ENCODE peak calls at places on chromosome 5, in four cellular contexts. G is HepG2, I is GM12878, A is K562. Z is an unnamed sample.

GRCh38 chr5:137300411-137301240 is 198.5 kb downstream of the SPOCK1 start:
- DNase-seq in I (no peak), G (no peak), A (no peak), Z (no peak)

GRCh38 chr5:138438724-138439536 is at the start of gene REEP2:
- DNase-seq in A (peak; percentile 92), G (no peak), I (no peak), Z (peak; percentile 74)

GRCh38 chr5:93581738-93582414 is 857 bp upstream of the NR2F1-AS1 start:
- DNase-seq in A (no peak), I (no peak), G (peak; percentile 41), Z (no peak)

GRCh38 chr5:89572696-89573095 is 689.7 kb upstream of the MEF2C start:
- DNase-seq in A (no peak), I (no peak), G (no peak), Z (no peak)

GRCh38 chr5:122121782-122122465 is 7.4 kb upstream of the ZNF474 start:
- DNase-seq in I (no peak), G (no peak), A (peak; percentile 24), Z (no peak)

GRCh38 chr5:81428446-81428845 is 34.5 kb upstream of the ACOT12 start:
- DNase-seq in G (no peak), A (no peak), I (no peak), Z (no peak)

GRCh38 chr5:140165101-140165920 is 9.7 kb upstream of the CYSTM1 start:
- DNase-seq in A (peak; percentile 53), G (no peak), I (no peak), Z (no peak)

GRCh38 chr5:169876376-169876775 is 103.9 kb downstream of the INSYN2B start:
- DNase-seq in G (no peak), A (no peak), I (no peak), Z (no peak)

GRCh38 chr5:26439121-26439520 is 599.3 kb downstream of the CDH9 start:
- DNase-seq in A (no peak), I (no peak), G (no peak), Z (no peak)

GRCh38 chr5:33330416-33330815 is 110.3 kb upstream of the TARS1 start:
- DNase-seq in I (no peak), G (no peak), A (no peak), Z (no peak)

GRCh38 chr5:143401253-143401845 is 2.1 kb downstream of the NR3C1 start:
- DNase-seq in I (no peak), G (peak; percentile 16), A (no peak), Z (no peak)

GRCh38 chr5:83341815-83342334 is 129.7 kb upstream of the VCAN start:
- DNase-seq in G (no peak), I (no peak), A (no peak), Z (no peak)

GRCh38 chr5:80481019-80481893 is 6.6 kb upstream of the FAM151B start:
- DNase-seq in G (peak; percentile 67), I (peak; percentile 27), A (peak; percentile 45), Z (peak; percentile 34)

GRCh38 chr5:68459500-68460139 is 244.1 kb downstream of the PIK3R1 start:
- DNase-seq in A (no peak), I (no peak), G (peak; percentile 16), Z (no peak)

GRCh38 chr5:151686673-151687378 is at the start of gene SPARC:
- DNase-seq in A (no peak), I (no peak), G (no peak), Z (peak; percentile 78)

GRCh38 chr5:5270958-5271605 is 131.0 kb downstream of the ADAMTS16 start:
- DNase-seq in A (no peak), I (no peak), G (peak; percentile 6), Z (peak; percentile 74)

GRCh38 chr5:126462239-126463014 is 39.2 kb downstream of the GRAMD2B start:
- DNase-seq in A (no peak), G (no peak), I (no peak), Z (no peak)

GRCh38 chr5:139654464-139654863 is 6.3 kb downstream of the CXXC5 start:
- DNase-seq in G (no peak), A (no peak), I (no peak), Z (no peak)

GRCh38 chr5:138949988-138950387 is 74.9 kb upstream of the LRRTM2 start:
- DNase-seq in G (no peak), I (no peak), A (no peak), Z (no peak)

GRCh38 chr5:125928663-125929062 is 494.5 kb upstream of the GRAMD2B start:
- DNase-seq in A (no peak), I (peak; percentile 11), G (no peak), Z (no peak)

GRCh38 chr5:45774528-45774927 is 78.3 kb upstream of the HCN1 start:
- DNase-seq in A (no peak), G (no peak), I (no peak), Z (no peak)

GRCh38 chr5:59769041-59769360 is 124.5 kb downstream of the PDE4D start:
- DNase-seq in I (no peak), G (no peak), A (no peak), Z (no peak)

GRCh38 chr5:72066658-72067057 is 40.6 kb upstream of the MAP1B start:
- DNase-seq in A (no peak), G (no peak), I (no peak), Z (no peak)

GRCh38 chr5:39440964-39441363 is 16.2 kb upstream of the DAB2 start:
- DNase-seq in G (no peak), I (no peak), A (no peak), Z (no peak)

GRCh38 chr5:26148569-26149107 is 889.7 kb downstream of the CDH9 start:
- DNase-seq in I (no peak), G (no peak), A (no peak), Z (peak; percentile 24)

GRCh38 chr5:55232194-55232984 is 1.0 kb downstream of the CCNO start:
- DNase-seq in I (no peak), A (peak; percentile 11), G (no peak), Z (peak; percentile 72)

GRCh38 chr5:55232985-55233928 is at the start of gene CCNO:
- DNase-seq in I (no peak), G (peak; percentile 18), A (peak; percentile 85), Z (peak; percentile 84)

GRCh38 chr5:55230086-55230629 is 3.0 kb upstream of the MCIDAS start:
- DNase-seq in A (no peak), G (no peak), I (no peak), Z (no peak)

GRCh38 chr5:55231029-55231475 is 2.4 kb downstream of the CCNO start:
- DNase-seq in A (no peak), I (no peak), G (no peak), Z (no peak)

DNA sequence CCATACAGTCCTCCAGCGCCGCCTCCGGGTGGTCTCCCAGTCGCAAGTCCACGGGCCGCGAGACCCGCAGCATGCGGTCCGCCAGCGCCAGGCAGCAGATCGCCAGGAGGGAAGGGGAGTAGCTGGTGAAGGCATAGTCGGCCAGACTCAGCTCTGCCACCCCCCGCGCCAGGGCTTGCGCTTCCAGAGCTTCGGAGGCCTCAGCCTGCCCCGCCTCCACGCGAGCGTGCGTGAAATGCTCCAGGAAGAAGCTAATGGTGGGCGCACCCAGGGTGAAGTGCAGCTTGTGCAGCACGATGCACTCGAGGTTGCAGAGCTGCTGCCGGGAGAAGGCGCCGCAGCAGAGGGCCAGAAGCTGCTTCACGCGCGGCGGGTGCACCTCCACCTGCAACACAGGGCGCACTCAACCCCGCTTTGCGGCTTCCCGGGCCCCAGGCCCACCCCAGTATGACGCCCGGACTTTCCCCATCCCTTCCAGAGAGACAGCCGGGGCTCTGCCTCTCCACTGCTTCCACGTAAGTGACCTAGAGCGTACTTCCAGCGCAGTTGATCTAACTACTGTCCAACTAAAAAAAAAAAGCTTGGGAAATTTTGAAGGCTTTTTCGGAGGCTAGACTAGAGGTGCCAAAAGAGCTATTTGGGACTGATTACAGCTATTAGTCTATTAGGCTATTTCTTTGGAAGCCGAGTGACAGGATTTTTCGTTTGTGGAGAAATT is 1.8 kb downstream of the CCNO start:
- DNase-seq in I (no peak), A (no peak), G (no peak), Z (peak; percentile 24)
- TF ChIP-seq TCF7 in I (no peak), A (no peak), G (no peak), Z (no peak)

GRCh38 chr5:107461770-107462169 is 209.0 kb downstream of the EFNA5 start:
- DNase-seq in I (no peak), A (no peak), G (no peak), Z (no peak)
- TF ChIP-seq NR2C2 in I (no peak), A (no peak), G (no peak), Z (no peak)

GRCh38 chr5:141968914-141969608 is at the start of gene RNF14:
- DNase-seq in A (peak; percentile 95), I (peak; percentile 74), G (peak; percentile 87), Z (peak; percentile 95)
- TF ChIP-seq TCF7 in A (no peak), I (no peak), G (no peak), Z (no peak)

DNA sequence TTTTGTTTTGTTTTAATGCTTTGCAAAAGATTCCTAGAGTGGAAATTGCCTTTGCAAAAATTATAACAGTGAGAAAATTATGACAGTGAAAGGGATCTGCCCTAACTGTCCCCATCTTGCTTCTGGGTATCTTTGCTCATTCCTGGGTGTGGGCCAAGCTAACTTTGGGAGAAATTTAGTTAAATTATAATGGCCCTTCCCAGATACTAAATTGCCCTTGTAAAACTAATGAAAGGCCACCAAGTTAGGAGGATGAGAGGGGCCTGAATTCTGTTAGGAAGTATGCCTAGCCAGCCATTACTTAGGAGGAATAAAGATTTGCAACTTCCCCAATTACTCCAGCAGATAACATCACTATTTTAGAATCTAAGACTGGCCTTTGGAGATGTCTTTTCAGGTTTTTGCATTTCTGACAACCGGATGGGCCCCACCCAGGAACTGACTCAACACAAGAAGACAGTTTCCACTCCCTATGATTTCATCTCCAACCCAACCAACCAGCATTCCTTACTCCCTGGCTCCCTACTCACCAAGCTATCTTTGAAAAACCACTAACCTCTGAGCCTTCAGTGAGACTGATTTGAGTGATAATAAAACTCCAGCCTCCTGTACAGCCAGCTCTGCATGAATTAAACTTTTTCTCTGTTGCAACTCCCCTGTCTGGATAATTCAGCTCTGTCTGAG is 7.1 kb upstream of the IL12B start:
- DNase-seq in A (no peak), G (no peak), I (no peak), Z (no peak)
- TF ChIP-seq NR2C2 in A (no peak), G (no peak), I (no peak), Z (no peak)

DNA sequence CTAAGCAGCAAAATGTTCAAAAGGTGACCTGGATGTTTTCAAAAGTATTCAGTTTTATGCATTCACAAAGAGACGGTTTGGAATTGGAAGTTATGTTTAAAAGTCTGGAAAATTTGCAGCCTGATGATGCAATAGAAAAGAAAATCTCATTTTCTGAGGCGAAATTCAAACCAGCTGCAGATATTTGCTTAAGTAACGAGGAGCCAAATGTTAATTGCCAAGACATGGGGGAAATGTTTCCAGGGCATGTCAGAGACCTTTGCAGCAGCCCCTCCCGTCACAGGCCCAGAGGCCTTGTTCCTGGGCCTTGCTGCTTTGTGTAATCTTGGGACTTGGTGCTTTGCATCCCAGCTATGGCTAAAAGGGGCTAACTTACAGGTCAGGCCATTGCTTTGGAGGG is 228.2 kb downstream of the MAN2A1 start:
- DNase-seq in G (no peak), I (no peak), A (no peak), Z (no peak)
- TF ChIP-seq TCF7 in G (no peak), I (no peak), A (no peak), Z (no peak)

DNA sequence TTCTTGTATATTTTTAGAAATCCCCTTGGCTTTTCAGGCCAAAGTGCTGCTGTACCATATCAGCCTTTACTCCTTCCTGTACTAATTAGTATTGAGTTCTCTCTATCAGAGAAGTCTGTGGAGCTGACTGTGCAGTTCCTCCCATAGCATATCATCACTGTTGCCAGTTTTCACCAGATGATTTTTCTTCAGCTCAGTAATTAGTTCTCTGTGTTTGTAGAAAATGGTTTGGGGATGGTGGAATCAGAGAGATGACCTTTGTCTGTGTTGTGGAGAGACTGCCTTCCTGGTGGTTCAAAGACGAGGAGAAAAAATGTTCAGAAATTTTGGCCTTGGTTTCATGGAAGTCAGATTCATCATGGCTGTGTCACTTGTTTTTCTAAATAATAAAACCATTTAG is 227.5 kb upstream of the ACTBL2 start:
- DNase-seq in I (no peak), G (no peak), A (no peak), Z (no peak)
- TF ChIP-seq NR2C2 in I (no peak), G (no peak), A (no peak), Z (no peak)